ENCODE peak calls at places on chromosomes 3 and 15, in eight cellular contexts. J is stimulated activated CD4-positive, alpha-beta T cell treated with anti-CD3 and anti-CD28 coated beads, TNF-alpha, amount 100 ng/mL, for 4 hours; B is NCI-H1105; Z is GM19239; I is activated T-cell treated with anti-CD3 and anti-CD28 coated beads, Interleukin-2, amount 50 U/mL, for 48 hours; E is glutamatergic neuron; N is fibroblast of the aortic adventitia; Q is activated CD8-positive, alpha-beta memory T cell treated with anti-CD3 and anti-CD28 coated beads for 1 hour. C is an unnamed sample.

GRCh38 chr3:196666001-196666867 is 26.7 kb downstream of the NRROS start:
- DNase-seq in B (no peak), Z (no peak), J (no peak), E (peak), N (peak), I (no peak), Q (no peak), C (peak)

GRCh38 chr3:138497021-138497420 is 62.6 kb downstream of the ESYT3 start:
- DNase-seq in B (no peak), N (no peak), I (no peak), J (no peak), Q (no peak), Z (no peak), E (no peak), C (no peak)

GRCh38 chr15:57061281-57061680 is 142.8 kb downstream of the TCF12 start:
- DNase-seq in E (no peak), B (no peak), N (no peak), J (no peak), I (no peak), Q (no peak), Z (no peak), C (no peak)

GRCh38 chr3:3998140-3998977 is 199.1 kb downstream of the LRRN1 start:
- DNase-seq in Q (no peak), B (no peak), E (no peak), J (no peak), Z (peak), I (peak), N (no peak), C (peak)

GRCh38 chr15:68192117-68192516 is 13.0 kb downstream of the CALML4 start:
- DNase-seq in I (no peak), Q (no peak), B (no peak), J (no peak), E (no peak), N (no peak), Z (no peak), C (no peak)

GRCh38 chr3:33358172-33358781 is 81.0 kb downstream of the FBXL2 start:
- DNase-seq in I (no peak), E (no peak), B (no peak), N (no peak), Z (no peak), Q (no peak), J (no peak), C (no peak)

GRCh38 chr3:184620799-184621119 is 59.2 kb downstream of the EPHB3 start:
- DNase-seq in Q (no peak), I (no peak), Z (no peak), B (no peak), J (no peak), E (no peak), N (no peak), C (no peak)

GRCh38 chr3:150521458-150521857 is 24.8 kb downstream of the SERP1 start:
- DNase-seq in N (no peak), I (no peak), Q (no peak), B (no peak), Z (no peak), J (no peak), E (no peak), C (no peak)

GRCh38 chr3:195182470-195182795 is 88.5 kb downstream of the XXYLT1 start:
- DNase-seq in Z (no peak), J (no peak), B (no peak), E (no peak), N (peak), I (no peak), Q (no peak), C (no peak)

GRCh38 chr15:73325191-73325980 is 43.4 kb downstream of the HCN4 start:
- DNase-seq in J (no peak), I (no peak), E (no peak), B (no peak), N (no peak), Z (no peak), Q (no peak), C (no peak)

GRCh38 chr3:59812188-59812587 is 762.4 kb upstream of the CFAP20DC start:
- DNase-seq in B (no peak), E (no peak), Z (no peak), J (no peak), I (no peak), N (no peak), Q (no peak), C (no peak)

GRCh38 chr3:45104715-45105711 is 41.2 kb downstream of the CDCP1 start:
- DNase-seq in B (no peak), N (peak), Q (no peak), J (no peak), Z (no peak), I (no peak), E (no peak), C (no peak)

GRCh38 chr3:192130534-192131132 is 596.7 kb downstream of the FGF12 start:
- DNase-seq in I (peak), B (peak), N (peak), J (no peak), Z (no peak), E (peak), Q (no peak), C (peak)

C was measured in iPS DF 19.7.